ENCODE peak calls at places on chromosomes 7 and 10, in eight cellular contexts. Y, K, O, A, D, E, Q and G are unnamed samples.

GRCh38 chr7:99379043-99379577 is 4.6 kb downstream of the ARPC1B start:
- DNase-seq in Y (peak; percentile 65), K (peak; percentile 73), O (peak; percentile 96), A (peak; percentile 60), D (no peak), E (peak; percentile 80), Q (no peak), G (no peak)

GRCh38 chr10:110833234-110833940 is 38.3 kb upstream of the PDCD4 start:
- DNase-seq in Y (no peak), K (no peak), O (no peak), A (no peak), D (peak; percentile 30), E (no peak), Q (no peak), G (no peak)

GRCh38 chr10:26642896-26643653 is 54.4 kb upstream of the PDSS1 start:
- DNase-seq in Y (no peak), K (no peak), O (no peak), A (no peak), D (no peak), E (no peak), Q (no peak), G (no peak)

GRCh38 chr7:100745184-100745583 is 11.8 kb downstream of the ZAN start:
- DNase-seq in Y (no peak), K (no peak), O (peak; percentile 17), A (no peak), D (no peak), E (no peak), Q (peak; percentile 51), G (no peak)

GRCh38 chr7:54076619-54077018 is 465.6 kb upstream of the VSTM2A start:
- DNase-seq in Y (no peak), K (no peak), O (no peak), A (no peak), D (no peak), E (no peak), Q (no peak), G (no peak)

GRCh38 chr10:93590638-93591037 is 10.4 kb downstream of the RBP4 start:
- DNase-seq in Y (no peak), K (no peak), O (no peak), A (no peak), D (no peak), E (no peak), Q (no peak), G (no peak)

GRCh38 chr10:42989481-42989921 is 87.4 kb upstream of the RET start:
- DNase-seq in Y (no peak), K (no peak), O (no peak), A (no peak), D (no peak), E (no peak), Q (peak; percentile 20), G (no peak)

GRCh38 chr7:16420649-16421332 is 547 bp downstream of the CRPPA start:
- DNase-seq in Y (peak; percentile 64), K (peak; percentile 83), O (peak; percentile 88), A (peak; percentile 90), D (peak; percentile 71), E (peak; percentile 87), Q (peak; percentile 85), G (no peak)

GRCh38 chr10:62554632-62555199 is 180.5 kb downstream of the ZNF365 start:
- DNase-seq in Y (no peak), K (peak; percentile 14), O (peak; percentile 86), A (peak; percentile 18), D (peak; percentile 3), E (no peak), Q (no peak), G (no peak)